ENCODE peak calls at places on chromosomes 2 and 18, in four cellular contexts. One of them, this sample, is unnamed.

GRCh38 chr2:60745761-60746160 is 10.3 kb upstream of the PAPOLG start:
- DNase-seq in GM23248: no peak
- DNase-seq in neural progenitor cell: no peak
- DNase-seq in fibroblast of lung: no peak
- DNase-seq in this sample: no peak

GRCh38 chr2:58920001-58920400 is 678.9 kb upstream of the FANCL start:
- DNase-seq in GM23248: peak
- DNase-seq in neural progenitor cell: no peak
- DNase-seq in fibroblast of lung: peak
- DNase-seq in this sample: no peak

GRCh38 chr18:3791258-3791657 is 341.3 kb downstream of the TGIF1 start:
- DNase-seq in fibroblast of lung: no peak
- DNase-seq in GM23248: no peak
- DNase-seq in neural progenitor cell: no peak
- DNase-seq in this sample: no peak

GRCh38 chr2:112150851-112151250 is 12.7 kb downstream of the FBLN7 start:
- DNase-seq in neural progenitor cell: no peak
- DNase-seq in GM23248: no peak
- DNase-seq in fibroblast of lung: no peak
- DNase-seq in this sample: no peak

GRCh38 chr18:2919600-2919999 is 72.8 kb downstream of the EMILIN2 start:
- DNase-seq in neural progenitor cell: no peak
- DNase-seq in fibroblast of lung: no peak
- DNase-seq in GM23248: no peak
- DNase-seq in this sample: no peak

GRCh38 chr18:73717570-73717969 is 430.1 kb downstream of the FBXO15 start:
- DNase-seq in neural progenitor cell: no peak
- DNase-seq in fibroblast of lung: peak
- DNase-seq in GM23248: peak
- DNase-seq in this sample: peak

GRCh38 chr2:8633735-8634313 is 48.0 kb upstream of the ID2 start:
- DNase-seq in GM23248: peak
- DNase-seq in fibroblast of lung: peak
- DNase-seq in neural progenitor cell: no peak
- DNase-seq in this sample: peak

GRCh38 chr2:94982156-94982555 is 43.4 kb upstream of the MAL start:
- DNase-seq in fibroblast of lung: no peak
- DNase-seq in GM23248: no peak
- DNase-seq in neural progenitor cell: no peak
- DNase-seq in this sample: no peak

GRCh38 chr18:71327443-71328120 is 1038.7 kb downstream of the SOCS6 start:
- DNase-seq in fibroblast of lung: no peak
- DNase-seq in GM23248: no peak
- DNase-seq in neural progenitor cell: no peak
- DNase-seq in this sample: no peak

GRCh38 chr2:100988630-100989417 is 13.3 kb upstream of the RPL31 start:
- DNase-seq in fibroblast of lung: peak
- DNase-seq in GM23248: peak
- DNase-seq in neural progenitor cell: no peak
- DNase-seq in this sample: peak

GRCh38 chr2:21356076-21356856 is 232.5 kb downstream of the TDRD15 start:
- DNase-seq in neural progenitor cell: no peak
- DNase-seq in GM23248: no peak
- DNase-seq in fibroblast of lung: no peak
- DNase-seq in this sample: no peak

GRCh38 chr2:136068828-136069227 is 49.1 kb downstream of the CXCR4 start:
- DNase-seq in fibroblast of lung: no peak
- DNase-seq in GM23248: no peak
- DNase-seq in neural progenitor cell: no peak
- DNase-seq in this sample: no peak

GRCh38 chr2:200376422-200377142 is 70.1 kb downstream of the SPATS2L start:
- DNase-seq in neural progenitor cell: no peak
- DNase-seq in GM23248: no peak
- DNase-seq in fibroblast of lung: no peak
- DNase-seq in this sample: no peak

GRCh38 chr2:218986148-218986761 is 1.3 kb upstream of the FEV start:
- DNase-seq in GM23248: no peak
- DNase-seq in neural progenitor cell: no peak
- DNase-seq in fibroblast of lung: no peak
- DNase-seq in this sample: no peak
- TF ChIP-seq EZH2 in GM23248: no peak
- TF ChIP-seq EZH2 in neural progenitor cell: no peak
- TF ChIP-seq EZH2 in fibroblast of lung: no peak
- TF ChIP-seq EZH2 in this sample: no peak

DNA sequence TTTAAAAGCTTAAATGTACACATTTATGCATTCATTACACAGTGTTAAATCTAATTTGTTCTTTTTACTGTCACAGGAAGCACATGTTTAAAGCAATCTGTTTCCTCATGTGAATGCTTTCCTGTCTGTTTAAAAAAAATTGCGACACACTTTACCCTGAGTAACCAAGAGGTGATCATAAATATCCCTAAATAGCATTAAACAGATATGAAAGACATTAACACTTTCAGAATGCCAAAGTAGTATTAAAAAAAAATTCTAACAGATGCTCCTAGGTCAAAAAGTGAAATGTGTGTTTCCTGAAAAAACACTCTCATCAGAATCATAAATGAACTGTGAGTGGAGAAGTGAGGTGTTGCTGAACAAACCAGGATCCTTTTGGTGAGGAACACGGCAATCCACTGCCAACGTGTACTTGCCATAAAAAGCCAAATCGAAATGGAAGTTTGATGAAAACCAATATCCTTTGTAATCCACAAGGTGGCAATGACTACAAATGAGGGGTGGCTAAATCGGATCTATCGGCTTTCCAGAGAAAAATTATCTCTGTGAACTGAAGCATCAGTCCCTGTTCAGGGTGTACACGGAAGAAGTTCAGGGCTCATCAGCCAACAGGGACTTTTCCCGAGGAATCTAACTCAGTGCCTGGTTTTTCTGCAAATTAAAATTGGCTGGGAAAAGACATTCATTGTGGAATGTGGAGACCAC is 248.9 kb downstream of the TCF4 start:
- DNase-seq in GM23248: peak
- DNase-seq in fibroblast of lung: peak
- DNase-seq in neural progenitor cell: no peak
- DNase-seq in this sample: peak
- H3K4me2 ChIP-seq in GM23248: peak
- H3K4me2 ChIP-seq in fibroblast of lung: peak
- H3K4me2 ChIP-seq in neural progenitor cell: no peak
- H3K4me2 ChIP-seq in this sample: peak

GRCh38 chr2:222423186-222423585 is 1.2 kb upstream of the SGPP2 start:
- DNase-seq in fibroblast of lung: no peak
- DNase-seq in GM23248: no peak
- DNase-seq in neural progenitor cell: peak
- DNase-seq in this sample: no peak

GRCh38 chr2:222424729-222425671 is 657 bp downstream of the SGPP2 start:
- DNase-seq in GM23248: no peak
- DNase-seq in fibroblast of lung: no peak
- DNase-seq in neural progenitor cell: peak
- DNase-seq in this sample: no peak

GRCh38 chr2:222424281-222424728 is at the start of gene SGPP2:
- DNase-seq in neural progenitor cell: peak
- DNase-seq in fibroblast of lung: no peak
- DNase-seq in GM23248: no peak
- DNase-seq in this sample: no peak

GRCh38 chr2:222421626-222422025 is 2.7 kb upstream of the SGPP2 start:
- DNase-seq in GM23248: no peak
- DNase-seq in neural progenitor cell: no peak
- DNase-seq in fibroblast of lung: no peak
- DNase-seq in this sample: no peak

DNA sequence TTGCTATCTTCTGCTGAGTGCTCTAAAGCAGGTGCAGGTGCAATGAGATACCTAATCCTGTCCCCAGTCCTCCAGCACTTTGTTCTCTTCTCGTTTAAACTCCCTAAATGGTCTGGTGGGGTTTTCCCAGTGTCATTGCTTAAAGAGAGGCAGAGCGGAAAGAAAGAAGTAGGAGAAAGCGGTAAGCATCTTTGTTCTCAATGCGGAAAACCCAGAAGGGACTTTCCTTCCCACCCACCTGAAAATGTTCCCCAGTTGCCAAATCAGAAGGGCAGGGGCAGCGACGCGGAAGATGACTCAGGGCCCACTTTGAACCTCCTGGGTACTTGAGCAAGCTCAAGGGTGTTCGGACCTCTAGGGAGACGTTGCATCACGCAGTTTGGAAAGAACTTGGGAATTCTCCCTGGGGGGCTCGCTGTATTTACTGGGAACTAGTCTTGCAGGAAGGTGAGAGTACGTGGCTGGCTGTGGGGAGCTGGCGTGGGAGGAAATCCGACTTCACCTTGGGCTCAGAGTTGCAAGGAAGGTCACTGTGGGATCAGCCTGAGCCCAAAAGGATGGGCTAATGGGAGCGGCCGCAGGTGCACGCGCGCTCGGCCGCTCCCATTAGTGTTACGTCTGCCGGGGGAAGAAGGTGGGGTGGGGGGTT is 587 bp upstream of the SGPP2 start:
- DNase-seq in neural progenitor cell: no peak
- DNase-seq in GM23248: no peak
- DNase-seq in fibroblast of lung: peak
- DNase-seq in this sample: no peak
- TF ChIP-seq EZH2 in neural progenitor cell: peak
- TF ChIP-seq EZH2 in GM23248: no peak
- TF ChIP-seq EZH2 in fibroblast of lung: no peak
- TF ChIP-seq EZH2 in this sample: peak

GRCh38 chr2:33090553-33091134 is 143.9 kb downstream of the LTBP1 start:
- DNase-seq in neural progenitor cell: no peak
- DNase-seq in fibroblast of lung: no peak
- DNase-seq in GM23248: no peak
- DNase-seq in this sample: no peak

GRCh38 chr2:33094303-33094702 is 147.6 kb downstream of the LTBP1 start:
- DNase-seq in GM23248: no peak
- DNase-seq in neural progenitor cell: no peak
- DNase-seq in fibroblast of lung: no peak
- DNase-seq in this sample: no peak

GRCh38 chr2:33091541-33092123 is 144.9 kb downstream of the LTBP1 start:
- DNase-seq in fibroblast of lung: no peak
- DNase-seq in GM23248: peak
- DNase-seq in neural progenitor cell: no peak
- DNase-seq in this sample: no peak

DNA sequence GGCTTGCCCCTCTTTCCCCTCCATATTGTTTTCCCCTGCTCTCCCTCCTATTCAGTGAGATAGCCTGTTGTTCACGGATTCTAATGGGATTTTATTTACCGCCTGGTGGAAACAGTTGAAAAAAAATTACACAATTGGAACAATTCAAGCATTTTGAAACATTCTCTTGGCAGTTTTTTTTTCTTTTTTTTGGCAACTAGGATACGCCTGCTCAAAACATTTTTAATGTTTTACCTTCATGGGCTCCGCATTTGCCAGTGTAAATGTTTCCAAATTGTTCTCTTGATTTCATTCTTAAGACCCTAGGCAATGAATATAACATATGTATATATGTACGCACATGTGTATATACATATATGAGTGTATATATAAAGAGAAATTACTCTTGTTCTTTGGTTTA is 146.5 kb downstream of the LTBP1 start:
- DNase-seq in neural progenitor cell: no peak
- DNase-seq in fibroblast of lung: no peak
- DNase-seq in GM23248: no peak
- DNase-seq in this sample: no peak
- H3K4me2 ChIP-seq in neural progenitor cell: no peak
- H3K4me2 ChIP-seq in fibroblast of lung: no peak
- H3K4me2 ChIP-seq in GM23248: no peak
- H3K4me2 ChIP-seq in this sample: no peak

GRCh38 chr2:44925561-44926087 is 15.9 kb upstream of the SIX3 start:
- DNase-seq in GM23248: no peak
- DNase-seq in neural progenitor cell: no peak
- DNase-seq in fibroblast of lung: no peak
- DNase-seq in this sample: no peak
- TF ChIP-seq EZH2 in GM23248: no peak
- TF ChIP-seq EZH2 in neural progenitor cell: no peak
- TF ChIP-seq EZH2 in fibroblast of lung: peak
- TF ChIP-seq EZH2 in this sample: no peak

GRCh38 chr18:48997681-48997984 is 46.9 kb upstream of the SMAD7 start:
- DNase-seq in neural progenitor cell: no peak
- DNase-seq in fibroblast of lung: no peak
- DNase-seq in GM23248: no peak
- DNase-seq in this sample: no peak
- H3K4me2 ChIP-seq in neural progenitor cell: no peak
- H3K4me2 ChIP-seq in fibroblast of lung: peak
- H3K4me2 ChIP-seq in GM23248: peak
- H3K4me2 ChIP-seq in this sample: peak

GRCh38 chr2:74515271-74516069 is 1.2 kb downstream of the TLX2 start:
- DNase-seq in GM23248: peak
- DNase-seq in fibroblast of lung: no peak
- DNase-seq in neural progenitor cell: peak
- DNase-seq in this sample: no peak
- TF ChIP-seq EZH2 in GM23248: peak
- TF ChIP-seq EZH2 in fibroblast of lung: peak
- TF ChIP-seq EZH2 in neural progenitor cell: peak
- TF ChIP-seq EZH2 in this sample: peak

GRCh38 chr2:144477281-144477942 is 42.5 kb downstream of the ZEB2 start:
- DNase-seq in GM23248: peak
- DNase-seq in neural progenitor cell: no peak
- DNase-seq in fibroblast of lung: peak
- DNase-seq in this sample: peak

GRCh38 chr2:144479659-144480058 is 40.3 kb downstream of the ZEB2 start:
- DNase-seq in neural progenitor cell: peak
- DNase-seq in fibroblast of lung: no peak
- DNase-seq in GM23248: no peak
- DNase-seq in this sample: no peak

GRCh38 chr2:144479138-144479537 is 40.8 kb downstream of the ZEB2 start:
- DNase-seq in neural progenitor cell: no peak
- DNase-seq in GM23248: peak
- DNase-seq in fibroblast of lung: peak
- DNase-seq in this sample: peak

GRCh38 chr2:144475596-144475995 is 44.3 kb downstream of the ZEB2 start:
- DNase-seq in neural progenitor cell: no peak
- DNase-seq in fibroblast of lung: no peak
- DNase-seq in GM23248: no peak
- DNase-seq in this sample: no peak

GRCh38 chr2:144477943-144478283 is 42.0 kb downstream of the ZEB2 start:
- DNase-seq in GM23248: peak
- DNase-seq in fibroblast of lung: peak
- DNase-seq in neural progenitor cell: no peak
- DNase-seq in this sample: peak
- H3K4me2 ChIP-seq in GM23248: peak
- H3K4me2 ChIP-seq in fibroblast of lung: peak
- H3K4me2 ChIP-seq in neural progenitor cell: no peak
- H3K4me2 ChIP-seq in this sample: no peak

GRCh38 chr2:45167885-45168284 is 158.6 kb upstream of the SIX2 start:
- DNase-seq in neural progenitor cell: peak
- DNase-seq in GM23248: no peak
- DNase-seq in fibroblast of lung: no peak
- DNase-seq in this sample: no peak

GRCh38 chr2:45170976-45171514 is 161.8 kb upstream of the SIX2 start:
- DNase-seq in fibroblast of lung: no peak
- DNase-seq in GM23248: no peak
- DNase-seq in neural progenitor cell: no peak
- DNase-seq in this sample: no peak

GRCh38 chr2:45168731-45169338 is 159.6 kb upstream of the SIX2 start:
- DNase-seq in GM23248: peak
- DNase-seq in fibroblast of lung: no peak
- DNase-seq in neural progenitor cell: peak
- DNase-seq in this sample: no peak

GRCh38 chr2:45170191-45170975 is 161.1 kb upstream of the SIX2 start:
- DNase-seq in GM23248: no peak
- DNase-seq in fibroblast of lung: no peak
- DNase-seq in neural progenitor cell: peak
- DNase-seq in this sample: no peak

GRCh38 chr2:45169339-45170190 is 160.3 kb upstream of the SIX2 start:
- DNase-seq in fibroblast of lung: no peak
- DNase-seq in GM23248: peak
- DNase-seq in neural progenitor cell: peak
- DNase-seq in this sample: no peak
- TF ChIP-seq EZH2 in fibroblast of lung: peak
- TF ChIP-seq EZH2 in GM23248: no peak
- TF ChIP-seq EZH2 in neural progenitor cell: peak
- TF ChIP-seq EZH2 in this sample: peak

This sample was measured in astrocyte.